ENCODE peak calls at places on chromosome 14, in nine cellular contexts. F, J, D, V, I, B, U, L and H are unnamed samples.

GRCh38 chr14:100582496-100583165 is 4.6 kb downstream of the BEGAIN start:
- DNase-seq in B (no peak), I (no peak), F (no peak), V (no peak), D (no peak), J (no peak), L (no peak), U (no peak), H (no peak)

GRCh38 chr14:100281286-100282082 is 24.8 kb downstream of the SLC25A29 start:
- DNase-seq in L (no peak), J (no peak), V (no peak), B (peak), F (no peak), I (no peak), D (no peak), U (no peak), H (no peak)

GRCh38 chr14:65639216-65639615 is 226.7 kb downstream of the FUT8 start:
- DNase-seq in B (no peak), L (no peak), F (no peak), D (no peak), I (no peak), U (no peak), J (no peak), V (no peak), H (no peak)

GRCh38 chr14:33551963-33552362 is 398.9 kb downstream of the EGLN3 start:
- DNase-seq in J (no peak), I (no peak), U (no peak), B (peak), D (no peak), F (no peak), L (no peak), V (no peak), H (no peak)

GRCh38 chr14:93173943-93174395 is 10.7 kb downstream of the MOAP1 start:
- DNase-seq in V (peak), U (no peak), D (no peak), I (no peak), F (no peak), B (no peak), L (no peak), J (no peak), H (no peak)

GRCh38 chr14:77181603-77182437 is at the start of gene TMEM63C:
- DNase-seq in J (no peak), D (no peak), F (peak), U (peak), L (peak), B (peak), I (peak), V (peak), H (no peak)

GRCh38 chr14:89540009-89540829 is 123.2 kb upstream of the FOXN3 start:
- DNase-seq in V (no peak), I (no peak), B (no peak), U (no peak), J (no peak), F (no peak), D (no peak), L (peak), H (no peak)

GRCh38 chr14:93974833-93975232 is 1.5 kb downstream of the ASB2 start:
- DNase-seq in U (no peak), L (no peak), V (no peak), F (no peak), I (no peak), D (peak), J (no peak), B (no peak), H (no peak)

GRCh38 chr14:93977790-93978581 is 1.6 kb upstream of the ASB2 start:
- DNase-seq in F (no peak), I (no peak), L (no peak), D (peak), V (no peak), U (no peak), J (no peak), B (no peak), H (no peak)

GRCh38 chr14:85296466-85297210 is 233.3 kb upstream of the FLRT2 start:
- DNase-seq in V (no peak), I (no peak), U (no peak), L (no peak), J (no peak), D (no peak), F (no peak), B (no peak), H (peak)

GRCh38 chr14:71620401-71620800 is 311.8 kb upstream of the RGS6 start:
- DNase-seq in U (no peak), F (no peak), D (no peak), L (peak), B (no peak), J (no peak), I (no peak), V (no peak), H (peak)

GRCh38 chr14:68683326-68683725 is 109.5 kb downstream of the ZFP36L1 start:
- DNase-seq in V (no peak), B (no peak), I (no peak), D (no peak), J (no peak), L (peak), F (no peak), U (no peak), H (no peak)

GRCh38 chr14:73935666-73936065 is 14.2 kb downstream of the FAM161B start:
- DNase-seq in I (peak), B (peak), L (peak), V (no peak), U (no peak), D (no peak), F (no peak), J (no peak), H (no peak)

GRCh38 chr14:68399971-68400370 is 392.9 kb downstream of the ZFP36L1 start:
- DNase-seq in B (no peak), U (no peak), J (no peak), L (no peak), I (no peak), F (no peak), V (no peak), D (no peak), H (no peak)

GRCh38 chr14:28766505-28767238 is at the start of gene FOXG1:
- DNase-seq in D (peak), V (no peak), U (no peak), B (peak), J (no peak), I (no peak), L (no peak), F (peak), H (peak)

GRCh38 chr14:77145975-77146740 is 4.6 kb upstream of the ZDHHC22 start:
- DNase-seq in V (no peak), J (no peak), D (no peak), I (no peak), B (no peak), L (no peak), F (no peak), U (no peak), H (no peak)

GRCh38 chr14:91036741-91037469 is 23.5 kb downstream of the RPS6KA5 start:
- DNase-seq in L (no peak), I (no peak), D (no peak), F (no peak), J (no peak), V (no peak), B (no peak), U (no peak), H (no peak)

GRCh38 chr14:89489796-89490506 is 72.9 kb upstream of the FOXN3 start:
- DNase-seq in F (no peak), L (no peak), V (no peak), D (no peak), J (no peak), B (no peak), U (no peak), I (no peak), H (peak)

GRCh38 chr14:80544366-80544765 is 333.1 kb upstream of the DIO2 start:
- DNase-seq in V (no peak), F (no peak), I (no peak), L (peak), B (no peak), U (no peak), D (no peak), J (no peak), H (no peak)

GRCh38 chr14:69226178-69226577 is 33.8 kb upstream of the GALNT16 start:
- DNase-seq in L (no peak), D (no peak), I (no peak), V (no peak), J (no peak), U (no peak), F (no peak), B (no peak), H (no peak)

GRCh38 chr14:92456215-92457017 is 57.2 kb upstream of the RIN3 start:
- DNase-seq in V (peak), U (peak), I (peak), F (peak), L (peak), J (peak), B (peak), D (peak), H (no peak)

GRCh38 chr14:75987201-75987970 is 1.8 kb downstream of the IFT43 start:
- DNase-seq in I (no peak), D (no peak), U (no peak), J (no peak), F (no peak), V (no peak), B (no peak), L (no peak), H (no peak)

GRCh38 chr14:105986896-105987284 is 460.5 kb downstream of the TMEM121 start:
- DNase-seq in D (no peak), B (no peak), U (no peak), V (no peak), J (no peak), F (no peak), I (no peak), L (no peak), H (no peak)
- H3K4me3 ChIP-seq in D (no peak), B (no peak), U (no peak), V (no peak), J (no peak), F (no peak), I (no peak), L (no peak), H (no peak)

GRCh38 chr14:78782551-78782950 is 612.4 kb downstream of the NRXN3 start:
- DNase-seq in I (no peak), F (no peak), L (no peak), U (no peak), D (no peak), J (no peak), V (no peak), B (no peak), H (no peak)
- H3K4me3 ChIP-seq in I (no peak), F (no peak), L (no peak), U (no peak), D (no peak), J (no peak), V (no peak), B (no peak), H (no peak)

GRCh38 chr14:106872619-106873446 is 1346.5 kb downstream of the TMEM121 start:
- DNase-seq in U (no peak), D (peak), L (peak), V (peak), B (peak), I (peak), J (no peak), F (peak), H (no peak)
- H3K4me3 ChIP-seq in U (no peak), D (no peak), L (no peak), V (no peak), B (no peak), I (no peak), J (no peak), F (no peak), H (no peak)

GRCh38 chr14:103205541-103205906 is 82.3 kb downstream of the TNFAIP2 start:
- DNase-seq in V (no peak), B (no peak), L (no peak), U (no peak), D (no peak), F (no peak), I (no peak), J (no peak), H (no peak)

GRCh38 chr14:103206023-103206481 is 82.8 kb downstream of the TNFAIP2 start:
- DNase-seq in J (no peak), B (no peak), V (no peak), D (no peak), L (peak), U (no peak), F (no peak), I (no peak), H (no peak)

GRCh38 chr14:103207038-103207403 is 83.8 kb downstream of the TNFAIP2 start:
- DNase-seq in U (no peak), D (peak), J (no peak), V (no peak), B (peak), L (peak), F (no peak), I (no peak), H (no peak)

GRCh38 chr14:103207404-103208072 is 84.3 kb downstream of the TNFAIP2 start:
- DNase-seq in F (no peak), J (no peak), I (no peak), U (no peak), D (peak), B (peak), V (no peak), L (peak), H (no peak)

GRCh38 chr14:103209054-103209453 is 85.8 kb downstream of the TNFAIP2 start:
- DNase-seq in U (no peak), B (no peak), F (no peak), V (no peak), J (no peak), D (no peak), L (no peak), I (no peak), H (no peak)
- H3K4me3 ChIP-seq in U (no peak), B (no peak), F (no peak), V (no peak), J (no peak), D (no peak), L (no peak), I (no peak), H (no peak)